ENCODE peak calls at places on chromosomes 12 and 14, in nine cellular contexts. Y is breast epithelium; U is uterus; H is heart left ventricle; R is caudate nucleus; O is CD4-positive, CD25-positive, alpha-beta regulatory T cell; K is PC-3; S is neural progenitor cell; L is AG04450. B is an unnamed sample.

GRCh38 chr12:106522708-106523107 is 60.1 kb upstream of the RFX4 start:
- DNase-seq in Y (no peak), U (no peak), H (no peak), R (no peak), O (no peak), K (no peak), S (no peak), L (no peak), B (peak)

GRCh38 chr14:59041308-59041707 is 147.2 kb upstream of the DAAM1 start:
- DNase-seq in Y (no peak), U (no peak), H (no peak), R (no peak), O (no peak), K (no peak), S (no peak), L (no peak), B (no peak)

GRCh38 chr12:110937104-110937641 is 16.8 kb upstream of the MYL2 start:
- DNase-seq in Y (peak), U (no peak), H (no peak), R (peak), O (peak), K (peak), S (peak), L (no peak), B (no peak)

GRCh38 chr12:51817027-51817953 is 31.2 kb downstream of the FIGNL2 start:
- DNase-seq in Y (no peak), U (no peak), H (no peak), R (no peak), O (no peak), K (no peak), S (no peak), L (no peak), B (no peak)

GRCh38 chr12:76284816-76285750 is 63.1 kb downstream of the BBS10 start:
- DNase-seq in Y (no peak), U (no peak), H (no peak), R (no peak), O (no peak), K (peak), S (no peak), L (peak), B (no peak)

GRCh38 chr12:109098671-109099070 is 1.3 kb downstream of the UNG start:
- DNase-seq in Y (no peak), U (no peak), H (no peak), R (no peak), O (no peak), K (no peak), S (peak), L (no peak), B (no peak)

GRCh38 chr12:50102648-50103309 is 1.0 kb upstream of the GPD1 start:
- DNase-seq in Y (no peak), U (no peak), H (no peak), R (no peak), O (no peak), K (no peak), S (no peak), L (no peak), B (no peak)

GRCh38 chr14:81454572-81455218 is 54.6 kb upstream of the STON2 start:
- DNase-seq in Y (no peak), U (no peak), H (no peak), R (no peak), O (no peak), K (no peak), S (no peak), L (no peak), B (no peak)

GRCh38 chr12:75954076-75954475 is 77.5 kb downstream of the PHLDA1 start:
- DNase-seq in Y (no peak), U (no peak), H (no peak), R (no peak), O (no peak), K (peak), S (no peak), L (peak), B (peak)

GRCh38 chr12:61757831-61758505 is 502.2 kb upstream of the USP15 start:
- DNase-seq in Y (no peak), U (no peak), H (no peak), R (no peak), O (no peak), K (no peak), S (no peak), L (no peak), B (no peak)

GRCh38 chr12:22350817-22351371 is 16.4 kb upstream of the ST8SIA1 start:
- DNase-seq in Y (no peak), U (no peak), H (no peak), R (no peak), O (no peak), K (no peak), S (no peak), L (no peak), B (no peak)
- H3K27ac ChIP-seq in Y (no peak), U (no peak), H (no peak), R (no peak), O (no peak), K (no peak), S (no peak), L (no peak), B (no peak)

GRCh38 chr12:13258212-13258611 is 61.7 kb downstream of the EMP1 start:
- DNase-seq in Y (no peak), U (no peak), H (no peak), R (no peak), O (no peak), K (no peak), S (peak), L (no peak), B (no peak)

GRCh38 chr12:13256705-13257045 is 60.1 kb downstream of the EMP1 start:
- DNase-seq in Y (no peak), U (no peak), H (no peak), R (no peak), O (no peak), K (no peak), S (no peak), L (no peak), B (no peak)

GRCh38 chr12:13255792-13256704 is 59.5 kb downstream of the EMP1 start:
- DNase-seq in Y (peak), U (peak), H (peak), R (peak), O (peak), K (peak), S (peak), L (peak), B (peak)

GRCh38 chr12:13258717-13259119 is 62.2 kb downstream of the EMP1 start:
- DNase-seq in Y (no peak), U (no peak), H (no peak), R (no peak), O (no peak), K (no peak), S (no peak), L (no peak), B (no peak)

GRCh38 chr12:13257356-13257875 is 60.9 kb downstream of the EMP1 start:
- DNase-seq in Y (no peak), U (no peak), H (no peak), R (no peak), O (no peak), K (no peak), S (no peak), L (no peak), B (no peak)
- H3K27ac ChIP-seq in Y (no peak), U (no peak), H (no peak), R (no peak), O (no peak), K (no peak), S (no peak), L (no peak), B (no peak)

GRCh38 chr12:31989571-31989970 is 30.4 kb downstream of the RESF1 start:
- DNase-seq in Y (no peak), U (no peak), H (no peak), R (no peak), O (no peak), K (no peak), S (no peak), L (no peak), B (no peak)
- H3K27ac ChIP-seq in Y (no peak), U (no peak), H (no peak), R (no peak), O (no peak), K (no peak), S (no peak), L (no peak), B (peak)

GRCh38 chr14:54474232-54474793 is 14.5 kb downstream of the GMFB start:
- DNase-seq in Y (no peak), U (no peak), H (no peak), R (no peak), O (no peak), K (no peak), S (no peak), L (no peak), B (no peak)
- H3K27ac ChIP-seq in Y (no peak), U (peak), H (no peak), R (no peak), O (no peak), K (no peak), S (no peak), L (no peak), B (no peak)

GRCh38 chr12:94706250-94706661 is 55.9 kb upstream of the TMCC3 start:
- DNase-seq in Y (no peak), U (no peak), H (no peak), R (no peak), O (no peak), K (no peak), S (no peak), L (no peak), B (peak)

GRCh38 chr12:94707892-94708291 is 57.5 kb upstream of the TMCC3 start:
- DNase-seq in Y (no peak), U (peak), H (peak), R (no peak), O (no peak), K (no peak), S (no peak), L (peak), B (no peak)

GRCh38 chr12:94705656-94706055 is 55.3 kb upstream of the TMCC3 start:
- DNase-seq in Y (no peak), U (no peak), H (no peak), R (no peak), O (no peak), K (no peak), S (no peak), L (no peak), B (no peak)

GRCh38 chr12:94701711-94702110 is 51.4 kb upstream of the TMCC3 start:
- DNase-seq in Y (no peak), U (no peak), H (no peak), R (no peak), O (no peak), K (no peak), S (no peak), L (no peak), B (no peak)

GRCh38 chr12:94704452-94704871 is 54.1 kb upstream of the TMCC3 start:
- DNase-seq in Y (no peak), U (peak), H (no peak), R (no peak), O (no peak), K (peak), S (no peak), L (peak), B (peak)
- H3K27ac ChIP-seq in Y (no peak), U (peak), H (no peak), R (no peak), O (no peak), K (peak), S (no peak), L (no peak), B (no peak)

GRCh38 chr14:104865631-104866441 is 768 bp downstream of the CEP170B start:
- DNase-seq in Y (no peak), U (peak), H (peak), R (no peak), O (no peak), K (peak), S (peak), L (peak), B (peak)

GRCh38 chr14:104868060-104868740 is 3.1 kb downstream of the CEP170B start:
- DNase-seq in Y (no peak), U (no peak), H (no peak), R (no peak), O (no peak), K (no peak), S (peak), L (no peak), B (no peak)

GRCh38 chr14:104865069-104865630 is at the start of gene CEP170B:
- DNase-seq in Y (no peak), U (no peak), H (no peak), R (no peak), O (peak), K (peak), S (peak), L (no peak), B (no peak)

GRCh38 chr14:104867371-104868059 is 2.4 kb downstream of the CEP170B start:
- DNase-seq in Y (no peak), U (peak), H (no peak), R (no peak), O (no peak), K (no peak), S (no peak), L (no peak), B (no peak)

GRCh38 chr14:104866451-104867370 is 1.6 kb downstream of the CEP170B start:
- DNase-seq in Y (no peak), U (no peak), H (no peak), R (no peak), O (no peak), K (no peak), S (peak), L (no peak), B (no peak)
- H3K27ac ChIP-seq in Y (peak), U (no peak), H (no peak), R (no peak), O (no peak), K (peak), S (no peak), L (no peak), B (peak)

GRCh38 chr14:103869406-103870143 is 22.2 kb upstream of the PPP1R13B start:
- DNase-seq in Y (no peak), U (no peak), H (no peak), R (no peak), O (no peak), K (no peak), S (no peak), L (no peak), B (no peak)

GRCh38 chr14:103870144-103870876 is 22.9 kb upstream of the PPP1R13B start:
- DNase-seq in Y (no peak), U (no peak), H (no peak), R (no peak), O (no peak), K (no peak), S (no peak), L (no peak), B (no peak)

GRCh38 chr14:103871596-103872480 is 24.5 kb upstream of the PPP1R13B start:
- DNase-seq in Y (no peak), U (no peak), H (peak), R (no peak), O (peak), K (no peak), S (peak), L (no peak), B (no peak)

GRCh38 chr14:103872492-103873113 is 25.2 kb upstream of the PPP1R13B start:
- DNase-seq in Y (no peak), U (no peak), H (no peak), R (no peak), O (peak), K (no peak), S (peak), L (no peak), B (no peak)

DNA sequence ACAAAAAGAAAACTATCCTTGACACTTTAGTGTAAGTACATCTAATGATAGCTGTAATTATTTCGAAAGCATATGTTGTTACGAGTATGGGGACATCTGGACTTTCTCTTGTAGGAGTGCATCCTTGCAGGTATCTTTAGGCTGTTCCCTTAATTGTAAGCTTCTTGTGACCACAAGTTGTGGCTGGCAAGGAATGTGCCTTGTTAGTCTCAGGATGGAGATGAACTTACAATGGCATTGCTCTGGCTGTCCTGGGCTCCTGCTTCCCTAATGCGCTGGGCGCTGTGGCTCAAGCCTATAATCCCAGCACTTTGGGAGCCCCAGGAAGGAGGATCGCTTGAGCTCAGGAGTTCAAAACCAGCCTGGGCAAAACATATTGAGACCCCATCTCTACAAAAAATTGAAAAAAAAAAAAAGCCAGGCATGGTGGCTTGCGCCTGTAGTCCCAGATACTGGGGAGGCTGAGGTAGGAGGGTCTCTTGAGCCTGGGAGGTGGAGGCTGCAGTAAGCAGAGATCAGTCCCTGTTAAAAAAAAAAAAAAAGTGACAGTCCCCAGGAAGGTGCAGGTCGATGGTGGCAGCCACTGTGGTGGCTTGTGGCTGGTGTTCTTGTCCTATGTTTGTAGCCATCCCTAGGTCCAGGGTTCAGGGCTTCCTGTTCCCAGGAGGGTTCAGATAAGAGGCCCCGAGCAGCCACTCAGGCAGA is 23.7 kb upstream of the PPP1R13B start:
- DNase-seq in Y (no peak), U (no peak), H (no peak), R (no peak), O (no peak), K (no peak), S (no peak), L (no peak), B (no peak)
- H3K27ac ChIP-seq in Y (peak), U (no peak), H (peak), R (no peak), O (no peak), K (no peak), S (no peak), L (no peak), B (no peak)

DNA sequence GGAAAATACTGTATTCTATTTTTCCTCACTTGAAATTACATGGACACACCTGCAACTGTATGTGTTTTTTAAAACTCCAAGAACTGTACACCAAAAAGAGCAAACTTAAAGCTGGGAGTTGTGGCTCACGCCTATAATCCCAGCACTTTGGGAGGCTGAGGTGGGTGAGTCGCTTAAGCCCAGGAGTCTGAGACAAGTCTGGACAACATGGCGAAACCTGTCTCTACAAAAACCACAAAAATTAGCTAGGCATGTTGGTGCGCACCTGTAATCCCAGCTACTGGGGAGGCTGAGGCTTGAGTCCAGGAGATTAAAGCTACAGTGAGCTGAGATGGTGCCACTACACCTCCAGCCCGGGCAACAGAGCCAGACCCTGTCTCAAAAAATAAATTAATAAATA is 95.9 kb downstream of the SINHCAF start:
- DNase-seq in Y (no peak), U (no peak), H (no peak), R (no peak), O (no peak), K (no peak), S (no peak), L (no peak), B (peak)
- H3K27ac ChIP-seq in Y (no peak), U (no peak), H (no peak), R (no peak), O (no peak), K (no peak), S (no peak), L (no peak), B (no peak)

DNA sequence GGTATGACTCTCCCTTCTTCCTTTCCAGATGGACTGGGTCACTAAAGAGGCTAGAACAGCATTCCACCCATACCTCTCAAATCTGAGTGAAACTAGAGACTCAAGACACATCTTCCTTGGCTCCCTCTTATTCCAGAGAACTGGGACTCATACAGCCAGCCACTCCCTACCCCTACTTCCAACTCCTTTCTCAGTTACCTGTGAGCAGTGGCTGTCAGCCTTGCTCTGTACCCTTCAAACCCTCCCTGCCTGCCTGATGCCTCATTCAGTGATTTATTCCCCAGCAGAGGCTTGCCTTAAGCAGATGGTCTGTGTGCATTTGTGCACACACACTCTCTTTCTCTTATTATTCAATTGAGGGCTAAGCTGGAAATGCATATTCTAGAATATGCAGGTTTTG is 14.6 kb downstream of the GPR84 start:
- DNase-seq in Y (no peak), U (no peak), H (no peak), R (no peak), O (no peak), K (no peak), S (no peak), L (no peak), B (no peak)
- H3K27ac ChIP-seq in Y (no peak), U (peak), H (no peak), R (peak), O (no peak), K (no peak), S (peak), L (peak), B (no peak)